ENCODE peak calls at places on chromosomes 12 and 14, in nine cellular contexts. One of them, this sample, is unnamed. For H3K9me2, the result is how much of the 10 kb centered on the place peaks cover.

GRCh38 chr12:89450922-89451321 is 73.7 kb downstream of the GALNT4 start:
- DNase-seq in PC-3: peak
- DNase-seq in HCT116: no peak
- DNase-seq in GM23338: peak
- DNase-seq in OCI-LY7: no peak
- DNase-seq in MM.1S: no peak
- DNase-seq in GM23248: peak
- DNase-seq in Karpas-422: no peak
- DNase-seq in SK-N-SH: no peak
- DNase-seq in this sample: no peak

GRCh38 chr12:43357141-43357540 is 194.9 kb downstream of the ADAMTS20 start:
- DNase-seq in PC-3: no peak
- DNase-seq in HCT116: no peak
- DNase-seq in GM23338: no peak
- DNase-seq in OCI-LY7: no peak
- DNase-seq in MM.1S: no peak
- DNase-seq in GM23248: no peak
- DNase-seq in Karpas-422: no peak
- DNase-seq in SK-N-SH: no peak
- DNase-seq in this sample: no peak

GRCh38 chr14:46344327-46344937 is 307.1 kb downstream of the RPL10L start:
- DNase-seq in PC-3: peak
- DNase-seq in HCT116: peak
- DNase-seq in GM23338: peak
- DNase-seq in OCI-LY7: peak
- DNase-seq in MM.1S: peak
- DNase-seq in GM23248: peak
- DNase-seq in Karpas-422: peak
- DNase-seq in SK-N-SH: peak
- DNase-seq in this sample: peak

GRCh38 chr12:4153343-4153892 is 120.1 kb upstream of the CCND2 start:
- DNase-seq in PC-3: no peak
- DNase-seq in HCT116: no peak
- DNase-seq in GM23338: no peak
- DNase-seq in OCI-LY7: peak
- DNase-seq in MM.1S: peak
- DNase-seq in GM23248: no peak
- DNase-seq in Karpas-422: no peak
- DNase-seq in SK-N-SH: no peak
- DNase-seq in this sample: no peak

GRCh38 chr14:72745991-72746980 is 147.6 kb downstream of the DPF3 start:
- DNase-seq in PC-3: peak
- DNase-seq in HCT116: no peak
- DNase-seq in GM23338: no peak
- DNase-seq in OCI-LY7: no peak
- DNase-seq in MM.1S: no peak
- DNase-seq in GM23248: peak
- DNase-seq in Karpas-422: no peak
- DNase-seq in SK-N-SH: no peak
- DNase-seq in this sample: no peak

GRCh38 chr14:59819446-59820088 is 51.0 kb downstream of the RTN1 start:
- DNase-seq in PC-3: no peak
- DNase-seq in HCT116: no peak
- DNase-seq in GM23338: no peak
- DNase-seq in OCI-LY7: no peak
- DNase-seq in MM.1S: no peak
- DNase-seq in GM23248: no peak
- DNase-seq in Karpas-422: no peak
- DNase-seq in SK-N-SH: no peak
- DNase-seq in this sample: no peak

GRCh38 chr12:28780096-28780495 is 369.0 kb upstream of the FAR2 start:
- DNase-seq in PC-3: peak
- DNase-seq in HCT116: no peak
- DNase-seq in GM23338: no peak
- DNase-seq in OCI-LY7: no peak
- DNase-seq in MM.1S: no peak
- DNase-seq in GM23248: peak
- DNase-seq in Karpas-422: no peak
- DNase-seq in SK-N-SH: no peak
- DNase-seq in this sample: no peak

GRCh38 chr14:92886337-92886736 is 36.6 kb upstream of the CHGA start:
- DNase-seq in PC-3: no peak
- DNase-seq in HCT116: no peak
- DNase-seq in GM23338: no peak
- DNase-seq in OCI-LY7: no peak
- DNase-seq in MM.1S: no peak
- DNase-seq in GM23248: no peak
- DNase-seq in Karpas-422: no peak
- DNase-seq in SK-N-SH: peak
- DNase-seq in this sample: no peak

GRCh38 chr14:95533391-95533821 is 1.4 kb upstream of the GLRX5 start:
- DNase-seq in PC-3: peak
- DNase-seq in HCT116: no peak
- DNase-seq in GM23338: peak
- DNase-seq in OCI-LY7: peak
- DNase-seq in MM.1S: no peak
- DNase-seq in GM23248: peak
- DNase-seq in Karpas-422: peak
- DNase-seq in SK-N-SH: peak
- DNase-seq in this sample: no peak

GRCh38 chr12:42283739-42284138 is 42.2 kb downstream of the ZCRB1 start:
- DNase-seq in PC-3: no peak
- DNase-seq in HCT116: no peak
- DNase-seq in GM23338: no peak
- DNase-seq in OCI-LY7: no peak
- DNase-seq in MM.1S: no peak
- DNase-seq in GM23248: no peak
- DNase-seq in Karpas-422: peak
- DNase-seq in SK-N-SH: no peak
- DNase-seq in this sample: no peak

GRCh38 chr14:75059642-75060041 is 4.2 kb downstream of the ACYP1 start:
- DNase-seq in PC-3: peak
- DNase-seq in HCT116: no peak
- DNase-seq in GM23338: no peak
- DNase-seq in OCI-LY7: no peak
- DNase-seq in MM.1S: no peak
- DNase-seq in GM23248: peak
- DNase-seq in Karpas-422: no peak
- DNase-seq in SK-N-SH: no peak
- DNase-seq in this sample: no peak

GRCh38 chr14:61179061-61179675 is 102.0 kb downstream of the TMEM30B start:
- DNase-seq in PC-3: peak
- DNase-seq in HCT116: peak
- DNase-seq in GM23338: no peak
- DNase-seq in OCI-LY7: no peak
- DNase-seq in MM.1S: no peak
- DNase-seq in GM23248: peak
- DNase-seq in Karpas-422: no peak
- DNase-seq in SK-N-SH: no peak
- DNase-seq in this sample: no peak

DNA sequence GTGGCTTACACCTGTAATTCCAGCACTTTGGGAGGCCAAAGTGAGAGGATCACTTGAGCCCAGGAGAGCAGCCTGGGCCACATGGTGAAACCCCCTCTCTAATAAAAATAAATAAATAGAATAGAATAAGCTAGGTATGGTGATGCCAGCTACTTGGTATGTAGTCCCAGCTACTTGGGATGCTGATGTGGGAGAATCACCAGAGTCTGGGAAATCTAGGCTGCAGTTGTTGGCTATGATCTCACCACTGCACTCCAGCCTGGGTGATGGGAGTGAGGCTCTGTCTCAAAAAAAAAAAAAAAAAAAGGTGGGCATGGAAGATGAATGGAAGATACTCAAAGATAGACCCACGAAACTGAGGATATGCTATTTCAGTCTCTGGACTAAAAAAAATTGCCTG is 233.6 kb downstream of the FBXL14 start:
- DNase-seq in PC-3: no peak
- DNase-seq in HCT116: no peak
- DNase-seq in GM23338: no peak
- DNase-seq in OCI-LY7: no peak
- DNase-seq in MM.1S: no peak
- DNase-seq in GM23248: peak
- DNase-seq in Karpas-422: no peak
- DNase-seq in SK-N-SH: no peak
- DNase-seq in this sample: no peak
- H3K9me2 ChIP-seq in PC-3: under half
- H3K9me2 ChIP-seq in HCT116: under half
- H3K9me2 ChIP-seq in GM23338: under half
- H3K9me2 ChIP-seq in OCI-LY7: under half
- H3K9me2 ChIP-seq in MM.1S: under half
- H3K9me2 ChIP-seq in GM23248: under half
- H3K9me2 ChIP-seq in Karpas-422: under half
- H3K9me2 ChIP-seq in SK-N-SH: under half
- H3K9me2 ChIP-seq in this sample: under half

DNA sequence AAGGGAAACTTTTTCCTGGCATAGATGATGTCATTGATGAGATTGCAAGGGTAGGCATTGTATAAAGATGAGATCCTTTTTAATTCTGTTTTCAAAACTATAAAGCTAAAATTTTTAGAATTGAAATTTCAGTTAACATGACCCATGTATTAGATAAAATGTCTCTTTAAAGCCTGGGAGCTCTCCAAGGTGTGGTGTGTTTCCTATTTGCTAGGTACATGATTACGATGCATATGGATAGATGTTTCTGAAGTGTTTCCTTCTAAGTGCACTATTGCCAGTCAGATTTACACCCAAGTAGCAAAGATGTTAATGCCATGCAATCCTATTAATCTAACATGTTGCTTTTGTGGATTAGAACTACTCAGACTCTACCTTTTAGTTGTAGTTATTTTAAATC is 834.7 kb downstream of the DIO2 start:
- DNase-seq in PC-3: no peak
- DNase-seq in HCT116: no peak
- DNase-seq in GM23338: no peak
- DNase-seq in OCI-LY7: no peak
- DNase-seq in MM.1S: no peak
- DNase-seq in GM23248: peak
- DNase-seq in Karpas-422: no peak
- DNase-seq in SK-N-SH: no peak
- DNase-seq in this sample: no peak
- H3K4me3 ChIP-seq in PC-3: no peak
- H3K4me3 ChIP-seq in HCT116: no peak
- H3K4me3 ChIP-seq in GM23338: no peak
- H3K4me3 ChIP-seq in OCI-LY7: no peak
- H3K4me3 ChIP-seq in MM.1S: no peak
- H3K4me3 ChIP-seq in GM23248: no peak
- H3K4me3 ChIP-seq in Karpas-422: no peak
- H3K4me3 ChIP-seq in SK-N-SH: no peak
- H3K4me3 ChIP-seq in this sample: no peak

GRCh38 chr12:50689437-50689836 is 74.5 kb upstream of the ATF1 start:
- DNase-seq in PC-3: no peak
- DNase-seq in HCT116: no peak
- DNase-seq in GM23338: no peak
- DNase-seq in OCI-LY7: no peak
- DNase-seq in MM.1S: no peak
- DNase-seq in GM23248: no peak
- DNase-seq in Karpas-422: no peak
- DNase-seq in SK-N-SH: no peak
- DNase-seq in this sample: no peak
- H3K9me2 ChIP-seq in PC-3: under half
- H3K9me2 ChIP-seq in HCT116: under half
- H3K9me2 ChIP-seq in GM23338: under half
- H3K9me2 ChIP-seq in OCI-LY7: under half
- H3K9me2 ChIP-seq in MM.1S: under half
- H3K9me2 ChIP-seq in GM23248: under half
- H3K9me2 ChIP-seq in Karpas-422: under half
- H3K9me2 ChIP-seq in SK-N-SH: under half
- H3K9me2 ChIP-seq in this sample: under half

DNA sequence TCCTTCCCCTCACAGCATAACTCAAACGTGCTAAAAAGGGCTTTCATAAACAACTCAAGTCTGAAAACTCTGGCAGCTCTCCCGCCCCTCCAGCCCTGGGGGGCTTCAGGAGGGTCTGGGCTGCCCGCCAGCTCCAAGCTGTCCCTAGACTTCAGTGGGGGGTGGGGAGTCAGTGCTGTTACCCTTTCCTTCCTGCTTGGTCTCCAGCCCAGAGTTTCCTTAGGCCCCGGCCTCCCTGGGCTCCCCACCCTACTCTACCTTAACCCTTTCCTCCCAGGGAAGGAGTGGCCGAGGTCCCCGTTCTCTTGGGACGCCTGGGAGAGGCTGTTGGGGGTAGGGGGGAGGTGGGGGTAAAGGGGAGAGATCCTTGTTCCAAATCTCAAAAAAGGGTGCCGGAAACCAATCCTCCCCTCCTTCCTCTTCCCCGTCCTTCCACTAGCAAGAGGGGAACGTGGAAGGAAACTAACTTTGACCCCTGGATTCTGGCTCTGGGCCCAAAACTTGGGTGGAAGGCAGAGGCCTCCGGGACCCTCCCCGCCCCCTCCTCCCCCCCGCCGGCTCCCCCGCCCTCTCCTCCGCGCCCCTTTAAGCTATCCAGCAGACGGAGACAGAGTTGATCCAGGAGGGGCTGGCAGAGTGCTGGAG is 383 bp upstream of the NYNRIN start:
- DNase-seq in PC-3: no peak
- DNase-seq in HCT116: no peak
- DNase-seq in GM23338: peak
- DNase-seq in OCI-LY7: no peak
- DNase-seq in MM.1S: no peak
- DNase-seq in GM23248: no peak
- DNase-seq in Karpas-422: no peak
- DNase-seq in SK-N-SH: peak
- DNase-seq in this sample: no peak
- H3K4me3 ChIP-seq in PC-3: peak
- H3K4me3 ChIP-seq in HCT116: no peak
- H3K4me3 ChIP-seq in GM23338: peak
- H3K4me3 ChIP-seq in OCI-LY7: no peak
- H3K4me3 ChIP-seq in MM.1S: no peak
- H3K4me3 ChIP-seq in GM23248: peak
- H3K4me3 ChIP-seq in Karpas-422: no peak
- H3K4me3 ChIP-seq in SK-N-SH: peak
- H3K4me3 ChIP-seq in this sample: peak

GRCh38 chr14:20775043-20775442 is 6.0 kb upstream of the RNASE6 start:
- DNase-seq in PC-3: no peak
- DNase-seq in HCT116: no peak
- DNase-seq in GM23338: peak
- DNase-seq in OCI-LY7: no peak
- DNase-seq in MM.1S: no peak
- DNase-seq in GM23248: no peak
- DNase-seq in Karpas-422: no peak
- DNase-seq in SK-N-SH: no peak
- DNase-seq in this sample: no peak
- H3K9me2 ChIP-seq in PC-3: under half
- H3K9me2 ChIP-seq in HCT116: under half
- H3K9me2 ChIP-seq in GM23338: under half
- H3K9me2 ChIP-seq in OCI-LY7: under half
- H3K9me2 ChIP-seq in MM.1S: under half
- H3K9me2 ChIP-seq in GM23248: under half
- H3K9me2 ChIP-seq in Karpas-422: under half
- H3K9me2 ChIP-seq in SK-N-SH: under half
- H3K9me2 ChIP-seq in this sample: under half

This sample was measured in PC-9.